ENCODE peak calls at places on chromosomes 4 and X, in eight cellular contexts. One of them, this sample, is unnamed.

GRCh38 chr4:19678763-19679162 is 572.9 kb upstream of the SLIT2 start:
- DNase-seq in HFFc6: no peak
- DNase-seq in CD4-positive, alpha-beta T cell: no peak
- DNase-seq in IMR-90: peak
- DNase-seq in sigmoid colon: no peak
- DNase-seq in PC-3: peak
- DNase-seq in mammary epithelial cell: peak
- DNase-seq in hepatocyte: no peak
- DNase-seq in this sample: no peak

GRCh38 chrX:13697440-13697839 is 8.5 kb downstream of the RAB9A start:
- DNase-seq in mammary epithelial cell: no peak
- DNase-seq in sigmoid colon: no peak
- DNase-seq in IMR-90: no peak
- DNase-seq in CD4-positive, alpha-beta T cell: no peak
- DNase-seq in hepatocyte: no peak
- DNase-seq in HFFc6: no peak
- DNase-seq in PC-3: no peak
- DNase-seq in this sample: no peak

GRCh38 chrX:25523574-25523973 is 507.8 kb upstream of the ARX start:
- DNase-seq in PC-3: peak
- DNase-seq in hepatocyte: peak
- DNase-seq in sigmoid colon: no peak
- DNase-seq in mammary epithelial cell: peak
- DNase-seq in CD4-positive, alpha-beta T cell: no peak
- DNase-seq in HFFc6: no peak
- DNase-seq in IMR-90: peak
- DNase-seq in this sample: peak

GRCh38 chr4:164446516-164446915 is 307.4 kb upstream of the SMIM31 start:
- DNase-seq in mammary epithelial cell: peak
- DNase-seq in sigmoid colon: no peak
- DNase-seq in CD4-positive, alpha-beta T cell: no peak
- DNase-seq in IMR-90: peak
- DNase-seq in HFFc6: no peak
- DNase-seq in hepatocyte: no peak
- DNase-seq in PC-3: peak
- DNase-seq in this sample: no peak

GRCh38 chrX:36214924-36215323 is 295.4 kb downstream of the CFAP47 start:
- DNase-seq in IMR-90: no peak
- DNase-seq in hepatocyte: no peak
- DNase-seq in mammary epithelial cell: no peak
- DNase-seq in sigmoid colon: no peak
- DNase-seq in CD4-positive, alpha-beta T cell: no peak
- DNase-seq in PC-3: no peak
- DNase-seq in HFFc6: no peak
- DNase-seq in this sample: no peak

GRCh38 chr4:150773032-150773431 is 191.1 kb downstream of the MAB21L2 start:
- DNase-seq in mammary epithelial cell: no peak
- DNase-seq in CD4-positive, alpha-beta T cell: no peak
- DNase-seq in IMR-90: no peak
- DNase-seq in PC-3: no peak
- DNase-seq in sigmoid colon: no peak
- DNase-seq in HFFc6: no peak
- DNase-seq in hepatocyte: no peak
- DNase-seq in this sample: no peak

GRCh38 chr4:52173470-52174055 is 122.5 kb downstream of the SPATA18 start:
- DNase-seq in CD4-positive, alpha-beta T cell: no peak
- DNase-seq in IMR-90: no peak
- DNase-seq in mammary epithelial cell: no peak
- DNase-seq in sigmoid colon: no peak
- DNase-seq in hepatocyte: no peak
- DNase-seq in PC-3: no peak
- DNase-seq in HFFc6: no peak
- DNase-seq in this sample: no peak

GRCh38 chr4:15885422-15885821 is 53.1 kb downstream of the FGFBP1 start:
- DNase-seq in IMR-90: no peak
- DNase-seq in mammary epithelial cell: no peak
- DNase-seq in HFFc6: no peak
- DNase-seq in PC-3: no peak
- DNase-seq in CD4-positive, alpha-beta T cell: no peak
- DNase-seq in hepatocyte: no peak
- DNase-seq in sigmoid colon: no peak
- DNase-seq in this sample: no peak

GRCh38 chr4:156638925-156639605 is 332.5 kb downstream of the PDGFC start:
- DNase-seq in hepatocyte: no peak
- DNase-seq in CD4-positive, alpha-beta T cell: no peak
- DNase-seq in HFFc6: peak
- DNase-seq in IMR-90: peak
- DNase-seq in mammary epithelial cell: no peak
- DNase-seq in PC-3: peak
- DNase-seq in sigmoid colon: no peak
- DNase-seq in this sample: no peak

GRCh38 chr4:2299794-2300193 is 37.9 kb upstream of the MXD4 start:
- DNase-seq in IMR-90: no peak
- DNase-seq in sigmoid colon: no peak
- DNase-seq in hepatocyte: no peak
- DNase-seq in PC-3: no peak
- DNase-seq in HFFc6: no peak
- DNase-seq in CD4-positive, alpha-beta T cell: no peak
- DNase-seq in mammary epithelial cell: no peak
- DNase-seq in this sample: no peak

GRCh38 chrX:123081766-123082165 is 102.3 kb upstream of the GRIA3 start:
- DNase-seq in sigmoid colon: no peak
- DNase-seq in PC-3: no peak
- DNase-seq in CD4-positive, alpha-beta T cell: no peak
- DNase-seq in HFFc6: peak
- DNase-seq in mammary epithelial cell: peak
- DNase-seq in hepatocyte: no peak
- DNase-seq in IMR-90: no peak
- DNase-seq in this sample: no peak

GRCh38 chr4:5812506-5813229 is 80.2 kb downstream of the CRMP1 start:
- DNase-seq in mammary epithelial cell: peak
- DNase-seq in CD4-positive, alpha-beta T cell: no peak
- DNase-seq in hepatocyte: peak
- DNase-seq in HFFc6: peak
- DNase-seq in IMR-90: peak
- DNase-seq in sigmoid colon: peak
- DNase-seq in PC-3: peak
- DNase-seq in this sample: peak

GRCh38 chr4:178752954-178753525 is 1310.8 kb upstream of the AGA start:
- DNase-seq in CD4-positive, alpha-beta T cell: no peak
- DNase-seq in hepatocyte: no peak
- DNase-seq in PC-3: no peak
- DNase-seq in mammary epithelial cell: no peak
- DNase-seq in sigmoid colon: no peak
- DNase-seq in IMR-90: no peak
- DNase-seq in HFFc6: no peak
- DNase-seq in this sample: no peak

GRCh38 chr4:23039813-23040212 is 347.1 kb downstream of the GBA3 start:
- DNase-seq in hepatocyte: no peak
- DNase-seq in mammary epithelial cell: no peak
- DNase-seq in IMR-90: no peak
- DNase-seq in sigmoid colon: no peak
- DNase-seq in HFFc6: no peak
- DNase-seq in PC-3: peak
- DNase-seq in CD4-positive, alpha-beta T cell: no peak
- DNase-seq in this sample: no peak

GRCh38 chrX:134537179-134537945 is 77.4 kb downstream of the HPRT1 start:
- DNase-seq in sigmoid colon: no peak
- DNase-seq in PC-3: peak
- DNase-seq in CD4-positive, alpha-beta T cell: no peak
- DNase-seq in HFFc6: peak
- DNase-seq in mammary epithelial cell: no peak
- DNase-seq in IMR-90: peak
- DNase-seq in hepatocyte: peak
- DNase-seq in this sample: no peak

GRCh38 chr4:83552924-83553323 is 17.0 kb downstream of the GPAT3 start:
- DNase-seq in IMR-90: peak
- DNase-seq in mammary epithelial cell: peak
- DNase-seq in sigmoid colon: no peak
- DNase-seq in HFFc6: peak
- DNase-seq in CD4-positive, alpha-beta T cell: no peak
- DNase-seq in hepatocyte: no peak
- DNase-seq in PC-3: peak
- DNase-seq in this sample: no peak

GRCh38 chr4:152784490-152785195 is 4.9 kb downstream of the ARFIP1 start:
- DNase-seq in HFFc6: peak
- DNase-seq in hepatocyte: peak
- DNase-seq in mammary epithelial cell: peak
- DNase-seq in IMR-90: peak
- DNase-seq in CD4-positive, alpha-beta T cell: no peak
- DNase-seq in sigmoid colon: no peak
- DNase-seq in PC-3: peak
- DNase-seq in this sample: no peak

GRCh38 chr4:78953231-78953630 is 14.0 kb upstream of the PAQR3 start:
- DNase-seq in CD4-positive, alpha-beta T cell: no peak
- DNase-seq in sigmoid colon: no peak
- DNase-seq in hepatocyte: no peak
- DNase-seq in PC-3: no peak
- DNase-seq in IMR-90: no peak
- DNase-seq in HFFc6: no peak
- DNase-seq in mammary epithelial cell: no peak
- DNase-seq in this sample: no peak

GRCh38 chr4:39357002-39357401 is 9.2 kb downstream of the RFC1 start:
- DNase-seq in HFFc6: no peak
- DNase-seq in hepatocyte: no peak
- DNase-seq in mammary epithelial cell: no peak
- DNase-seq in IMR-90: no peak
- DNase-seq in PC-3: no peak
- DNase-seq in sigmoid colon: no peak
- DNase-seq in CD4-positive, alpha-beta T cell: no peak
- DNase-seq in this sample: no peak

DNA sequence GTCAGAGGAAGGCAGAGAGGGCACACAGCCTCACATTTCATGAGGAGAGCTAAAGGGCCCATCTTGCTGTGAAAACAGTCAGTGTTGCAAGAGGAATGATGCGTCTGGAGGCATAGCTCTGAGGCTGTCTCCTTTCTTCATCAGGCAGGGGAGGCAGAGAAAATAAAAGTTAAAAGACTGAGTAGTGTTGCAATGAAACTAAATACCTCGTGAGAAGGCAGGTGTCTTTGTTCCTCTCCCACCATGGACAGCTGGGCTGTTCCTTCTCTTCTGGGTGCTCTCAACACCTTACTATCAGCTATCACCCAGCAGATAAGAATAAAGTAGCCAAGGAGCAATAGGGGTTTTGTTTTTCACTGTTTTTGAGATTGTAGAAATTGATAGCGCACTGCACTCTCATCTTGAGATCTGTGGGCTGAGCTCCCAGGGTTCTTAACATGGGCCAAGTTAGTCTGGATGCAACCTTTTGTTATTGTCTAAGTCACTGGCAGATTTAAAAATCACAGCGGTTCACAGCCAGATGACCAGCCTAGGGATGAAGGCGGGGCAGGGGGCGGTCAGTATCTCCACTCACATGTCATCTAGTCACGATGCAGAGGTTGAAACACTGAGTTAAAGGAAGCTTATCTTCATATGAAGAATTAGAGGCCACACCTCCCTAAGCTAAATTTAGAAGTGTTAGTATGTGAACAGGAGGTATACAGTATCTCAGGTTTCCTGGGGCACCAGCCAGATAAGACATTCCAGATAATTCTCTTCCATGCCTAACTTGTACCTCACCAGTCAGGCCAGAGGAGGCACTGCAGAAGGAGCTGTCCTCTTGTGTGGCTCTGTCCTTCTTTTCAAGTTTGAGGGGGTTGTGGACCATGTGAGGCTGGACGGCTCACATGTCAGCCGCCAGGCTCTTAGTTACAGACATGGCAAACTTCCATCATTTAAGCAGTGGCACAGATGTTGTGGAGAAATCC is 36.9 kb downstream of the PARM1 start:
- DNase-seq in CD4-positive, alpha-beta T cell: no peak
- DNase-seq in HFFc6: no peak
- DNase-seq in PC-3: no peak
- DNase-seq in mammary epithelial cell: no peak
- DNase-seq in hepatocyte: peak
- DNase-seq in IMR-90: no peak
- DNase-seq in sigmoid colon: no peak
- DNase-seq in this sample: no peak
- TF ChIP-seq CTCF in CD4-positive, alpha-beta T cell: no peak
- TF ChIP-seq CTCF in HFFc6: no peak
- TF ChIP-seq CTCF in PC-3: no peak
- TF ChIP-seq CTCF in mammary epithelial cell: no peak
- TF ChIP-seq CTCF in hepatocyte: peak
- TF ChIP-seq CTCF in IMR-90: no peak
- TF ChIP-seq CTCF in sigmoid colon: no peak
- TF ChIP-seq CTCF in this sample: peak

GRCh38 chrX:24498975-24499374 is 33.9 kb downstream of the PDK3 start:
- DNase-seq in IMR-90: peak
- DNase-seq in HFFc6: no peak
- DNase-seq in hepatocyte: peak
- DNase-seq in PC-3: peak
- DNase-seq in sigmoid colon: no peak
- DNase-seq in mammary epithelial cell: peak
- DNase-seq in CD4-positive, alpha-beta T cell: no peak
- DNase-seq in this sample: no peak
- TF ChIP-seq CTCF in IMR-90: peak
- TF ChIP-seq CTCF in HFFc6: peak
- TF ChIP-seq CTCF in hepatocyte: peak
- TF ChIP-seq CTCF in PC-3: peak
- TF ChIP-seq CTCF in sigmoid colon: peak
- TF ChIP-seq CTCF in mammary epithelial cell: peak
- TF ChIP-seq CTCF in CD4-positive, alpha-beta T cell: peak
- TF ChIP-seq CTCF in this sample: peak

DNA sequence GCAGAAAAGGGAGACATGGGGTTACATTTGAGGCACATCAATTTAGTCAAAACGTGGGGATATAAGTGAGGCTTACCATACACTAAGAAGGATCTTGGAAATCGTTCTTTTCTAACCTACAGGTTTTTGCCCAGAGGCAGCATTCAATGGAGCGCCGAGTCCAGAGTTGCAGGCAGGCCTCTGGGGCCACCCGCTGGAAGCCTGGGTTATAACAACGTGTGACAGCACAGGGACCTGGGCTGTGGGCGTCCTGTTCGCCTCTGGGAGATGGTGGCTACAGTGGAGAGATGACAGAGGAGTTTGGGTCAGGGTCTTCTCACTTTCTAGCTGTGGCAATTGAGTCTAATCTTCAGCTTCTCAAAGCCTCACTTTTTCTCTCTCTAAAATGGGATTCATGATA is 53.9 kb downstream of the ENPP6 start:
- DNase-seq in mammary epithelial cell: peak
- DNase-seq in HFFc6: peak
- DNase-seq in hepatocyte: peak
- DNase-seq in CD4-positive, alpha-beta T cell: no peak
- DNase-seq in PC-3: peak
- DNase-seq in sigmoid colon: no peak
- DNase-seq in IMR-90: peak
- DNase-seq in this sample: peak
- TF ChIP-seq CTCF in mammary epithelial cell: peak
- TF ChIP-seq CTCF in HFFc6: peak
- TF ChIP-seq CTCF in hepatocyte: peak
- TF ChIP-seq CTCF in CD4-positive, alpha-beta T cell: no peak
- TF ChIP-seq CTCF in PC-3: peak
- TF ChIP-seq CTCF in sigmoid colon: peak
- TF ChIP-seq CTCF in IMR-90: peak
- TF ChIP-seq CTCF in this sample: peak

DNA sequence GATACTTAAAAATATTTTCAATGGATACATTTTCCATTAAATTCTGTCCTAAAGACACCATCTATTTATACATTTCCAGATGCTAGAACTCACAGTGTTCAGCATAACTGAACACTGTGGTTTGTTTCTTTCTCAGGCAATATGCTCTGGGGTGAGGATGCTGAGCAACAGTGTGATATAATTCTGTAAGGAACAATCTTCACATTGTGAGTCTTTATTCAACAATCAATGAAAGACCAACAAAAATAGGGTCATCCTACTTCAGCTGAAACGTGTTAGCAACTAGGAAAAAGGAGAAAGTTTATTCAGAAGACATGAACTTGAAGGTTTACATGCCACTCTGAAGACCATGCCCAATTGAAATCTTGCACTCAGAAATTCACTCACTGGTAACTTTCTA is 284.8 kb downstream of the UNC5C start:
- DNase-seq in PC-3: no peak
- DNase-seq in CD4-positive, alpha-beta T cell: no peak
- DNase-seq in mammary epithelial cell: no peak
- DNase-seq in HFFc6: no peak
- DNase-seq in hepatocyte: no peak
- DNase-seq in sigmoid colon: no peak
- DNase-seq in IMR-90: no peak
- DNase-seq in this sample: no peak
- TF ChIP-seq CTCF in PC-3: no peak
- TF ChIP-seq CTCF in CD4-positive, alpha-beta T cell: no peak
- TF ChIP-seq CTCF in mammary epithelial cell: no peak
- TF ChIP-seq CTCF in HFFc6: no peak
- TF ChIP-seq CTCF in hepatocyte: no peak
- TF ChIP-seq CTCF in sigmoid colon: no peak
- TF ChIP-seq CTCF in IMR-90: no peak
- TF ChIP-seq CTCF in this sample: no peak

This sample was measured in neural crest cell.